ENCODE peak calls at places on chromosome 12, in ten cellular contexts. V is pancreas; Z is CD8-positive, alpha-beta T cell; D is small intestine; O is cardiac fibroblast; E is ovary; Y is fibroblast of mammary gland; N is fibroblast of villous mesenchyme; M is epithelial cell of esophagus; L is mesenchymal stem cell. P is an unnamed sample.
A peak's percentile ranks its signal among the peaks of the same experiment; 100 is the strongest.

GRCh38 chr12:90987101-90987500 is 17.7 kb downstream of the EPYC start:
- DNase-seq in V (no peak), Z (no peak), D (no peak), O (peak; percentile 17), E (no peak), Y (no peak), N (peak; percentile 40), M (no peak), L (no peak), P (peak; percentile 9)

GRCh38 chr12:25458047-25458552 is 95.0 kb downstream of the LMNTD1 start:
- DNase-seq in V (no peak), Z (no peak), D (no peak), O (peak; percentile 81), E (no peak), Y (peak; percentile 98), N (peak; percentile 88), M (peak; percentile 96), L (peak; percentile 93), P (peak; percentile 89)

GRCh38 chr12:123533672-123534643 is at the start of gene RILPL1:
- DNase-seq in V (peak; percentile 57), Z (peak; percentile 36), D (peak; percentile 17), O (peak; percentile 53), E (peak; percentile 59), Y (peak; percentile 20), N (peak; percentile 51), M (peak; percentile 32), L (peak; percentile 70), P (no peak)

GRCh38 chr12:73445658-73446324 is 1091.8 kb upstream of the ATXN7L3B start:
- DNase-seq in V (no peak), Z (no peak), D (no peak), O (no peak), E (no peak), Y (no peak), N (no peak), M (no peak), L (no peak), P (no peak)

GRCh38 chr12:120078868-120079267 is 37.7 kb downstream of the RAB35 start:
- DNase-seq in V (no peak), Z (no peak), D (peak; percentile 21), O (no peak), E (no peak), Y (no peak), N (no peak), M (no peak), L (no peak), P (no peak)

GRCh38 chr12:131873293-131873692 is 21.1 kb upstream of the ULK1 start:
- DNase-seq in V (no peak), Z (no peak), D (no peak), O (no peak), E (no peak), Y (no peak), N (no peak), M (no peak), L (no peak), P (no peak)

GRCh38 chr12:98422809-98423208 is 92.6 kb upstream of the TMPO start:
- DNase-seq in V (no peak), Z (no peak), D (peak; percentile 93), O (no peak), E (no peak), Y (peak; percentile 17), N (no peak), M (peak; percentile 35), L (no peak), P (no peak)

GRCh38 chr12:28604240-28604639 is 414.0 kb downstream of the CCDC91 start:
- DNase-seq in V (no peak), Z (no peak), D (no peak), O (no peak), E (no peak), Y (no peak), N (no peak), M (no peak), L (no peak), P (no peak)

GRCh38 chr12:127677537-127678131 is 589.3 kb upstream of the TMEM132C start:
- DNase-seq in V (peak; percentile 57), Z (peak; percentile 27), D (peak; percentile 31), O (peak; percentile 63), E (peak; percentile 40), Y (peak; percentile 76), N (peak; percentile 68), M (peak; percentile 54), L (peak; percentile 70), P (peak; percentile 73)

GRCh38 chr12:40344312-40344711 is 119.5 kb downstream of the LRRK2 start:
- DNase-seq in V (no peak), Z (no peak), D (no peak), O (no peak), E (no peak), Y (no peak), N (no peak), M (no peak), L (no peak), P (no peak)

GRCh38 chr12:108514468-108514972 is 557 bp upstream of the FICD start:
- DNase-seq in V (no peak), Z (no peak), D (no peak), O (no peak), E (no peak), Y (no peak), N (no peak), M (no peak), L (no peak), P (no peak)
- H3K4me3 ChIP-seq in V (peak overlapping the region; percentile 29), Z (peak overlapping the region; percentile 90), D (no peak overlapping the region), O (peak overlapping the region; percentile 39), E (peak overlapping the region; percentile 26), Y (peak overlapping the region; percentile 35), N (peak overlapping the region; percentile 95), M (peak overlapping the region; percentile 44), L (peak overlapping the region; percentile 91), P (peak overlapping the region; percentile 90)

DNA sequence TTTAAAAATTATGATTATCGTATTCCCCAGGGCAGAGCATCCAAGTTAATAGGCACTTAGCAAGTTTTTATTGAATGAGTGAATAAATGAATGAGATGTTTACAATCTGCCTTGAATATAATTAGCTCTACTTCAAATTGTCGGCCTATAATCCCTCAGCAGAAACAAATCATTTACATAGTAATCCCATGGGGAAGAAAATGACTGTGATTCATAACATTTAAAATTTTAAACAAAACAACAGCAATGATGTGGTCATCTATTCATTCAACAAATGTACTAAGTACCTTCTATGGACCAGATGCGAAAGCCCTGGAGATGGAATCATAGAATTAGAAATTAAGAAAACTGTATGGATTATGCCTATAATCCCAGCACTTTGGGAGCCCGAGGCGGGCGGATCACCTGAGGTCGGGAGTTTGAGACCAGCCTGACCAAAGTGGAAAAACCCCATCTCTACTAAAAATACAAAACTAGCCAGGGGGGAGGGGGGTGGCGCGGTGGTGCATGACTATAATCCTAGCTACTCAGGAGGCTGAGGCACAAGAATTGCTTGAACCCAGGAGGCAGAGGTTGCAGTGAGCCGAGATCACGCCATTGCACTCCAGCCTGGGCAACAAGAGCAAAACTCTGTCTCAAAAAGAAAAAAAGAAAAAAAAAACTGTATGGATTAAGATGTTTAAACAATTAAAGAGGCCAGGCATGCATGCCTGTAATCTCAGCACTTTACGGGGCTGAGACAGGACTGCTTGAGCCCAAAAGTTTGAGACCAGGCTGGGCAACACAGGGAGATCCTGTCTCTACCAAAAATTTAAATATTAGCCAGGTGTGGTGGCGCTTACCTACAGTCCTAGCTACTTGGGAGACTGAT is 17.7 kb upstream of the MDM2 start:
- DNase-seq in V (no peak), Z (no peak), D (no peak), O (no peak), E (no peak), Y (peak; percentile 46), N (no peak), M (no peak), L (no peak), P (no peak)
- H3K4me3 ChIP-seq in V (no peak overlapping the region), Z (no peak overlapping the region), D (no peak overlapping the region), O (no peak overlapping the region), E (no peak overlapping the region), Y (no peak overlapping the region), N (no peak overlapping the region), M (no peak overlapping the region), L (no peak overlapping the region), P (no peak overlapping the region)

GRCh38 chr12:68434391-68435007 is 102.3 kb upstream of the MDM1 start:
- DNase-seq in V (no peak), Z (no peak), D (no peak), O (no peak), E (no peak), Y (no peak), N (no peak), M (peak; percentile 46), L (no peak), P (no peak)

GRCh38 chr12:68431786-68432185 is 99.6 kb upstream of the MDM1 start:
- DNase-seq in V (no peak), Z (no peak), D (no peak), O (no peak), E (no peak), Y (no peak), N (no peak), M (no peak), L (no peak), P (no peak)

GRCh38 chr12:68432622-68433021 is 100.5 kb upstream of the MDM1 start:
- DNase-seq in V (no peak), Z (no peak), D (no peak), O (no peak), E (no peak), Y (no peak), N (peak; percentile 44), M (no peak), L (no peak), P (no peak)

GRCh38 chr12:68435816-68436215 is 103.7 kb upstream of the MDM1 start:
- DNase-seq in V (no peak), Z (no peak), D (no peak), O (peak; percentile 39), E (no peak), Y (no peak), N (no peak), M (peak; percentile 63), L (peak; percentile 65), P (no peak)

GRCh38 chr12:68435238-68435637 is 103.1 kb upstream of the MDM1 start:
- DNase-seq in V (no peak), Z (no peak), D (no peak), O (no peak), E (no peak), Y (no peak), N (no peak), M (no peak), L (no peak), P (no peak)
- H3K4me3 ChIP-seq in V (no peak overlapping the region), Z (no peak overlapping the region), D (no peak overlapping the region), O (no peak overlapping the region), E (no peak overlapping the region), Y (no peak overlapping the region), N (no peak overlapping the region), M (no peak overlapping the region), L (no peak overlapping the region), P (no peak overlapping the region)

DNA sequence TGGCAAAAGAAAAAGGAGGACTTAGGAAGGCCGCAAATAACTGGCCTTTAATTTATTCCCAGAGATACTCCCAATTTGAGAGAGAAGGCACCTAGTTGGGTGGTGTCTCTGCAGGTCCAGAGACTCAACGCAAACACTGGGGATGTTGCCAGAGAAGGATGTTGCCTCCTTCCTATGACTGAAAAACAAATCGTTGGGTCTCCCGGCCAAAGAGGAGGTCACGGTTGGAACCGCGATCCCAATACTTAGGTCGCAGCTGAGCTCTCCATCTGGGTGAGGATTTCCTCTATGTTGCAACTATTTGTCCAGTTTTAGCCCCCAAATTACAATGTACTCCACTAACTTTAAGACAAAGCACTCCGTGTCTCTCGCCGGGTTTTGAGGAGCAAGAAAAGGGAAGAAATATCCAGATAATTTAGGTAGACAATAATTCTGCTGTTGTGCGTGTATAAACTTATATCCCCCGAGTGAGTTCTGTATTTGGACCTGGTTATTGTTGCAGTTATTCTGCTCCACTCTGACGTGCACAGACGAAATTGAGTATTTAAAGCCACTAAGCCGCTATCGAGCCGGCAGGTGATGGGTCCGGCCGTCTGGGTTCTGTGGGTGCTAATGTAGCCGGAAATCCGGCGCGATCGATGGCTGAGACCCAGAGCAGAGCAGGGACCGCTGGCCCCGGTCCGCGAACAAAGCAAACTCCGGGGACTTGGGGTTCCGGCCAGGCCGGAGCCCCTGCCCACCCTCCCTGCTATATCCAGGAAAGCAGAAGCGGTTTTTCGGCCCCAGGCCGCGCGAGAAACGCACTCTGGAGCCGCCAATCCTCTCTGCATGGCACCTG is 5.7 kb downstream of the HOXC12 start:
- DNase-seq in V (no peak), Z (no peak), D (no peak), O (no peak), E (no peak), Y (no peak), N (no peak), M (no peak), L (no peak), P (no peak)
- H3K4me3 ChIP-seq in V (no peak overlapping the region), Z (no peak overlapping the region), D (no peak overlapping the region), O (no peak overlapping the region), E (no peak overlapping the region), Y (no peak overlapping the region), N (no peak overlapping the region), M (no peak overlapping the region), L (no peak overlapping the region), P (no peak overlapping the region)